ENCODE peak calls at places on chromosomes 4 and X, in eight cellular contexts. One of them, this sample, is unnamed.

GRCh38 chr4:181819951-181820350 is 423.3 kb upstream of the TENM3 start:
- DNase-seq in left lung: no peak
- DNase-seq in WTC11: no peak
- DNase-seq in CD4-positive, alpha-beta T cell: no peak
- DNase-seq in WERI-Rb-1: no peak
- DNase-seq in kidney epithelial cell: no peak
- DNase-seq in ovary: no peak
- DNase-seq in B cell: no peak
- DNase-seq in this sample: no peak

GRCh38 chr4:158811704-158812103 is 42.9 kb downstream of the FNIP2 start:
- DNase-seq in kidney epithelial cell: no peak
- DNase-seq in CD4-positive, alpha-beta T cell: no peak
- DNase-seq in ovary: no peak
- DNase-seq in WTC11: no peak
- DNase-seq in left lung: no peak
- DNase-seq in B cell: peak; percentile 32
- DNase-seq in WERI-Rb-1: no peak
- DNase-seq in this sample: no peak

GRCh38 chr4:85486425-85487101 is 11.6 kb downstream of the ARHGAP24 start:
- DNase-seq in left lung: no peak
- DNase-seq in WTC11: no peak
- DNase-seq in kidney epithelial cell: no peak
- DNase-seq in B cell: no peak
- DNase-seq in WERI-Rb-1: no peak
- DNase-seq in ovary: no peak
- DNase-seq in CD4-positive, alpha-beta T cell: no peak
- DNase-seq in this sample: no peak

GRCh38 chr4:41437264-41437566 is 100.7 kb upstream of the LIMCH1 start:
- DNase-seq in ovary: no peak
- DNase-seq in WTC11: no peak
- DNase-seq in kidney epithelial cell: no peak
- DNase-seq in left lung: no peak
- DNase-seq in CD4-positive, alpha-beta T cell: no peak
- DNase-seq in WERI-Rb-1: peak; percentile 23
- DNase-seq in B cell: no peak
- DNase-seq in this sample: no peak

GRCh38 chr4:77671051-77671450 is 65.4 kb downstream of the CXCL13 start:
- DNase-seq in kidney epithelial cell: no peak
- DNase-seq in ovary: no peak
- DNase-seq in B cell: no peak
- DNase-seq in left lung: no peak
- DNase-seq in WERI-Rb-1: no peak
- DNase-seq in CD4-positive, alpha-beta T cell: no peak
- DNase-seq in WTC11: no peak
- DNase-seq in this sample: no peak

GRCh38 chrX:129781134-129782014 is 1.6 kb downstream of the SASH3 start:
- DNase-seq in kidney epithelial cell: no peak
- DNase-seq in B cell: peak; percentile 87
- DNase-seq in ovary: no peak
- DNase-seq in WTC11: no peak
- DNase-seq in left lung: peak; percentile 88
- DNase-seq in CD4-positive, alpha-beta T cell: peak; percentile 67
- DNase-seq in WERI-Rb-1: no peak
- DNase-seq in this sample: no peak

GRCh38 chrX:63922221-63922620 is 137.2 kb upstream of the ARHGEF9 start:
- DNase-seq in left lung: no peak
- DNase-seq in CD4-positive, alpha-beta T cell: no peak
- DNase-seq in WERI-Rb-1: no peak
- DNase-seq in B cell: no peak
- DNase-seq in kidney epithelial cell: no peak
- DNase-seq in ovary: no peak
- DNase-seq in WTC11: no peak
- DNase-seq in this sample: no peak

GRCh38 chr4:39576268-39576667 is 49.0 kb upstream of the UGDH start:
- DNase-seq in left lung: no peak
- DNase-seq in WERI-Rb-1: no peak
- DNase-seq in kidney epithelial cell: no peak
- DNase-seq in WTC11: no peak
- DNase-seq in CD4-positive, alpha-beta T cell: no peak
- DNase-seq in B cell: no peak
- DNase-seq in ovary: no peak
- DNase-seq in this sample: no peak

GRCh38 chr4:47484169-47484568 is 906 bp upstream of the ATP10D start:
- DNase-seq in ovary: no peak
- DNase-seq in B cell: no peak
- DNase-seq in WERI-Rb-1: no peak
- DNase-seq in kidney epithelial cell: no peak
- DNase-seq in CD4-positive, alpha-beta T cell: no peak
- DNase-seq in WTC11: no peak
- DNase-seq in left lung: no peak
- DNase-seq in this sample: no peak

GRCh38 chr4:52001616-52002015 is 18.5 kb downstream of the LRRC66 start:
- DNase-seq in kidney epithelial cell: peak; percentile 9
- DNase-seq in WERI-Rb-1: no peak
- DNase-seq in left lung: no peak
- DNase-seq in ovary: no peak
- DNase-seq in B cell: no peak
- DNase-seq in CD4-positive, alpha-beta T cell: no peak
- DNase-seq in WTC11: no peak
- DNase-seq in this sample: no peak

GRCh38 chr4:155889946-155890345 is 13.6 kb upstream of the TDO2 start:
- DNase-seq in left lung: no peak
- DNase-seq in CD4-positive, alpha-beta T cell: no peak
- DNase-seq in ovary: no peak
- DNase-seq in B cell: no peak
- DNase-seq in WTC11: no peak
- DNase-seq in kidney epithelial cell: no peak
- DNase-seq in WERI-Rb-1: no peak
- DNase-seq in this sample: no peak
- TF ChIP-seq CTCF in left lung: no peak
- TF ChIP-seq CTCF in CD4-positive, alpha-beta T cell: no peak
- TF ChIP-seq CTCF in ovary: no peak
- TF ChIP-seq CTCF in B cell: no peak
- TF ChIP-seq CTCF in WTC11: no peak
- TF ChIP-seq CTCF in kidney epithelial cell: no peak
- TF ChIP-seq CTCF in WERI-Rb-1: no peak
- TF ChIP-seq CTCF in this sample: no peak

GRCh38 chrX:111164728-111165127 is 68.7 kb downstream of the PAK3 start:
- DNase-seq in ovary: no peak
- DNase-seq in B cell: no peak
- DNase-seq in kidney epithelial cell: no peak
- DNase-seq in left lung: no peak
- DNase-seq in WERI-Rb-1: peak; percentile 16
- DNase-seq in CD4-positive, alpha-beta T cell: no peak
- DNase-seq in WTC11: no peak
- DNase-seq in this sample: no peak
- TF ChIP-seq CTCF in ovary: no peak
- TF ChIP-seq CTCF in B cell: no peak
- TF ChIP-seq CTCF in kidney epithelial cell: peak; percentile 16
- TF ChIP-seq CTCF in left lung: no peak
- TF ChIP-seq CTCF in WERI-Rb-1: peak; percentile 46
- TF ChIP-seq CTCF in CD4-positive, alpha-beta T cell: no peak
- TF ChIP-seq CTCF in WTC11: no peak
- TF ChIP-seq CTCF in this sample: peak; percentile 30

GRCh38 chrX:15384304-15384703 is at the start of gene VEGFD:
- DNase-seq in WTC11: no peak
- DNase-seq in CD4-positive, alpha-beta T cell: no peak
- DNase-seq in B cell: no peak
- DNase-seq in left lung: no peak
- DNase-seq in ovary: no peak
- DNase-seq in WERI-Rb-1: no peak
- DNase-seq in kidney epithelial cell: no peak
- DNase-seq in this sample: no peak

GRCh38 chrX:15376956-15377355 is 7.3 kb downstream of the VEGFD start:
- DNase-seq in WERI-Rb-1: no peak
- DNase-seq in ovary: no peak
- DNase-seq in kidney epithelial cell: no peak
- DNase-seq in CD4-positive, alpha-beta T cell: no peak
- DNase-seq in B cell: no peak
- DNase-seq in WTC11: no peak
- DNase-seq in left lung: no peak
- DNase-seq in this sample: no peak

DNA sequence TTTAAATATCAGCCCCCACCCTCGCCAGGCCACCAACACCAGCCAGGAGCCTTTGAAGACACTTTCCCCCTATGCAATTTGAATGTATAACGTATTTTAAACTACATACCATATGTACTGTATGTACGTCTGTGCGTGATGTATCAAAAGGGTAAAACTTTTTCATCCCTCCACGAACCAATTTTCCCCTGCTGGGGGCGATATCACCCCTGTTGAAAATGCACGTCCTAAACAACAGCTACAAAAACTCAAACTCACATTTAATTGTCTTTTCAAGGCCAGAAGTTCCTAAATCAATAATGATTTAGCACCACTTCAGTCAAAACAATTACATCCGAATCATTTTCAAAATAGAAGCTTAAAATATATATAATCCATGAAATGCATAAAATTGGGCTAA is 1.4 kb downstream of the VEGFD start:
- DNase-seq in kidney epithelial cell: no peak
- DNase-seq in B cell: no peak
- DNase-seq in left lung: no peak
- DNase-seq in CD4-positive, alpha-beta T cell: no peak
- DNase-seq in WERI-Rb-1: peak; percentile 15
- DNase-seq in ovary: no peak
- DNase-seq in WTC11: no peak
- DNase-seq in this sample: peak; percentile 14
- TF ChIP-seq CTCF in kidney epithelial cell: no peak
- TF ChIP-seq CTCF in B cell: no peak
- TF ChIP-seq CTCF in left lung: no peak
- TF ChIP-seq CTCF in CD4-positive, alpha-beta T cell: no peak
- TF ChIP-seq CTCF in WERI-Rb-1: peak; percentile 16
- TF ChIP-seq CTCF in ovary: no peak
- TF ChIP-seq CTCF in WTC11: no peak
- TF ChIP-seq CTCF in this sample: no peak

DNA sequence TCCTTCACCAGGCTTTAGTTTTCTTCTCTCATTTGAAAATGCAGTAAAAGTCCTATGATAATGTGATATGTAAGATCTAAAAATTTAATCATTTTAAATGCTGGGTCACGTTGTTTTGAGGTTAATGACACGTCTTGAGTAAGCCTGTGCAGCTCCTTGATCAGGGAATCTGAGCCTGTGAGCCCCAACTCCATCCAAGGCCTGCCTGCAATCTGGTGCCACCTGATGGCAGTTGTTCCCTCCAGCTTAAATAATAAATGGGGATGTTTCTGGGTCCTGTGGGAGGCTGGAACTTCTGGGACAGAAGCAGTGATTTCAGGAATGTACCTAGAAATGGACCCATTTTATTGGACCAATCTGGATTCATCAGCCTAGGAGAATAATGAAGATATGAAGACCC is 455.4 kb upstream of the ADGRL3 start:
- DNase-seq in B cell: no peak
- DNase-seq in WTC11: peak; percentile 19
- DNase-seq in ovary: no peak
- DNase-seq in left lung: no peak
- DNase-seq in CD4-positive, alpha-beta T cell: no peak
- DNase-seq in WERI-Rb-1: peak; percentile 16
- DNase-seq in kidney epithelial cell: no peak
- DNase-seq in this sample: no peak
- TF ChIP-seq CTCF in B cell: no peak
- TF ChIP-seq CTCF in WTC11: no peak
- TF ChIP-seq CTCF in ovary: no peak
- TF ChIP-seq CTCF in left lung: no peak
- TF ChIP-seq CTCF in CD4-positive, alpha-beta T cell: no peak
- TF ChIP-seq CTCF in WERI-Rb-1: peak; percentile 2
- TF ChIP-seq CTCF in kidney epithelial cell: no peak
- TF ChIP-seq CTCF in this sample: no peak

GRCh38 chr4:149690726-149691125 is 124.9 kb downstream of the IQCM start:
- DNase-seq in ovary: no peak
- DNase-seq in CD4-positive, alpha-beta T cell: no peak
- DNase-seq in left lung: no peak
- DNase-seq in B cell: no peak
- DNase-seq in WTC11: no peak
- DNase-seq in WERI-Rb-1: no peak
- DNase-seq in kidney epithelial cell: no peak
- DNase-seq in this sample: no peak
- TF ChIP-seq CTCF in ovary: no peak
- TF ChIP-seq CTCF in CD4-positive, alpha-beta T cell: no peak
- TF ChIP-seq CTCF in left lung: no peak
- TF ChIP-seq CTCF in B cell: no peak
- TF ChIP-seq CTCF in WTC11: peak; percentile 28
- TF ChIP-seq CTCF in WERI-Rb-1: no peak
- TF ChIP-seq CTCF in kidney epithelial cell: peak; percentile 15
- TF ChIP-seq CTCF in this sample: peak; percentile 35

GRCh38 chrX:72297953-72298730 is 7.6 kb downstream of the CITED1 start:
- DNase-seq in WERI-Rb-1: peak; percentile 42
- DNase-seq in ovary: no peak
- DNase-seq in kidney epithelial cell: no peak
- DNase-seq in CD4-positive, alpha-beta T cell: no peak
- DNase-seq in left lung: no peak
- DNase-seq in WTC11: peak; percentile 33
- DNase-seq in B cell: no peak
- DNase-seq in this sample: no peak
- TF ChIP-seq CTCF in WERI-Rb-1: peak; percentile 82
- TF ChIP-seq CTCF in ovary: no peak
- TF ChIP-seq CTCF in kidney epithelial cell: no peak
- TF ChIP-seq CTCF in CD4-positive, alpha-beta T cell: no peak
- TF ChIP-seq CTCF in left lung: no peak
- TF ChIP-seq CTCF in WTC11: peak; percentile 28
- TF ChIP-seq CTCF in B cell: no peak
- TF ChIP-seq CTCF in this sample: no peak

DNA sequence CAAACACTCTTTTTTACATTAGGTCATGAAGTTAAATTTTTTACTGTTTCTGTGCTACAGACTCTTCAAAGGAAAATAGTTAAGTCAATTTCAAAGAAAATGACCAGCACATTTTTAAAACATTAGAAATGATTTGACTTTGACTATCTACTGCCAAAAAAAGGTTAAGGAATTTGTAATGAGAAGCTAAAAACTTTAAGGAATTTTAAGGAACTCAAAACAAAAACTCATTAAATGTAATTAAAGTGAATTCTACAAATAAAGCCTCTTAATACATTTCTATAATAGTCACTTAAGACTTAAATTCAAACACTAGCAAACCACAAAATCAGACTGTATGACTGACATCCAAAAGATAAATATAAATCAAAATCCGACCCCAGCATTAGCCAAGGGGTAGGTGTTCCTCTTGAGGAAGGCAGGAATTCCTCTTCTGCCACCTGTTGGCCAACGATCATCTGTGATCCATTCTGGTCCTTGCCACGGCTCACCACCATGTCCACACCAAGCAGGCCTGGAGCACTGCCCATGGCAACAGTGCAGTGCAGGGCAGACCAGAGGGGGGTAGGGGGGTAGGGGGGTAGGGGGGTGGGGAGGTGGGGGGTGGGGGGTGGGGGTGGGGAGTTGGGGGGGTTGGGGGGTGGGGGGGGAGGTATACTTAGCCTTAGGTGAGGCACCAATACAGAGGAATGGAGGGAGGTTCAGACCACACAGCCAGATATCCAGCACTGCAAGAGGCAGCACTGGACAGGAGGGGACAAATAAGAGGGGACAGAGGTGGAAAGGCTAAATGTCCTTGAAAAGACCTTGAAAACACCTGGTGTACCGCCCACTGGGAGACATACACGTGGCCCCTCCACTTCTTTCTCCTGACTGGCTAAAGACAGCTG is 287.4 kb downstream of the CHIC1 start:
- DNase-seq in left lung: no peak
- DNase-seq in B cell: peak; percentile 33
- DNase-seq in ovary: peak; percentile 35
- DNase-seq in WERI-Rb-1: no peak
- DNase-seq in CD4-positive, alpha-beta T cell: no peak
- DNase-seq in kidney epithelial cell: no peak
- DNase-seq in WTC11: peak; percentile 29
- DNase-seq in this sample: no peak
- TF ChIP-seq CTCF in left lung: no peak
- TF ChIP-seq CTCF in B cell: no peak
- TF ChIP-seq CTCF in ovary: no peak
- TF ChIP-seq CTCF in WERI-Rb-1: peak; percentile 24
- TF ChIP-seq CTCF in CD4-positive, alpha-beta T cell: no peak
- TF ChIP-seq CTCF in kidney epithelial cell: peak; percentile 42
- TF ChIP-seq CTCF in WTC11: no peak
- TF ChIP-seq CTCF in this sample: no peak

GRCh38 chr4:32909722-32910121 is 2189.6 kb downstream of the PCDH7 start:
- DNase-seq in ovary: no peak
- DNase-seq in WERI-Rb-1: no peak
- DNase-seq in CD4-positive, alpha-beta T cell: no peak
- DNase-seq in kidney epithelial cell: no peak
- DNase-seq in B cell: no peak
- DNase-seq in left lung: no peak
- DNase-seq in WTC11: peak; percentile 38
- DNase-seq in this sample: no peak
- TF ChIP-seq CTCF in ovary: no peak
- TF ChIP-seq CTCF in WERI-Rb-1: peak; percentile 34
- TF ChIP-seq CTCF in CD4-positive, alpha-beta T cell: no peak
- TF ChIP-seq CTCF in kidney epithelial cell: no peak
- TF ChIP-seq CTCF in B cell: no peak
- TF ChIP-seq CTCF in left lung: no peak
- TF ChIP-seq CTCF in WTC11: no peak
- TF ChIP-seq CTCF in this sample: no peak